ENCODE peak calls at places on chromosomes 3 and 15, in five cellular contexts. X, O, H, R and Q are unnamed samples.

GRCh38 chr3:133488785-133489367 is 84.6 kb upstream of the CDV3 start:
- DNase-seq in O (no peak), H (peak; percentile 77), X (peak; percentile 24), R (peak; percentile 33), Q (no peak)

GRCh38 chr15:65374831-65375401 is 2.9 kb downstream of the IGDCC3 start:
- DNase-seq in O (no peak), R (no peak), X (no peak), H (no peak), Q (no peak)

GRCh38 chr3:23111286-23111685 is 91.8 kb upstream of the UBE2E2 start:
- DNase-seq in H (no peak), O (no peak), X (no peak), R (no peak), Q (no peak)

GRCh38 chr15:38829086-38829485 is 264.5 kb upstream of the RASGRP1 start:
- DNase-seq in R (no peak), H (no peak), O (no peak), X (no peak), Q (peak; percentile 57)

GRCh38 chr3:65751123-65751700 is 287.5 kb downstream of the MAGI1 start:
- DNase-seq in H (peak; percentile 79), O (peak; percentile 10), R (no peak), X (peak; percentile 16), Q (peak; percentile 70)

GRCh38 chr3:42369832-42370231 is 40.6 kb downstream of the LYZL4 start:
- DNase-seq in H (no peak), X (no peak), O (no peak), R (no peak), Q (no peak)

GRCh38 chr3:72336821-72337479 is 511.3 kb downstream of the SHQ1 start:
- DNase-seq in H (peak; percentile 56), O (no peak), X (no peak), R (no peak), Q (peak; percentile 67)

GRCh38 chr3:123658118-123658859 is 73.4 kb upstream of the HACD2 start:
- DNase-seq in H (no peak), R (peak; percentile 75), X (no peak), O (no peak), Q (no peak)

GRCh38 chr3:133437391-133438093 is 37.7 kb downstream of the BFSP2 start:
- DNase-seq in H (no peak), X (no peak), R (no peak), O (peak; percentile 35), Q (peak; percentile 54)

GRCh38 chr15:25175033-25175788 is 220.4 kb downstream of the SNRPN start:
- DNase-seq in R (no peak), X (no peak), O (no peak), H (no peak), Q (no peak)

GRCh38 chr3:168154101-168154500 is 58.4 kb upstream of the GOLIM4 start:
- DNase-seq in O (no peak), X (no peak), H (no peak), R (no peak), Q (no peak)

GRCh38 chr15:41985236-41986160 is 13.1 kb upstream of the EHD4 start:
- DNase-seq in X (no peak), R (no peak), H (no peak), O (no peak), Q (no peak)

GRCh38 chr3:73101916-73102315 is 40.5 kb downstream of the EBLN2 start:
- DNase-seq in R (no peak), H (no peak), X (no peak), O (no peak), Q (no peak)

DNA sequence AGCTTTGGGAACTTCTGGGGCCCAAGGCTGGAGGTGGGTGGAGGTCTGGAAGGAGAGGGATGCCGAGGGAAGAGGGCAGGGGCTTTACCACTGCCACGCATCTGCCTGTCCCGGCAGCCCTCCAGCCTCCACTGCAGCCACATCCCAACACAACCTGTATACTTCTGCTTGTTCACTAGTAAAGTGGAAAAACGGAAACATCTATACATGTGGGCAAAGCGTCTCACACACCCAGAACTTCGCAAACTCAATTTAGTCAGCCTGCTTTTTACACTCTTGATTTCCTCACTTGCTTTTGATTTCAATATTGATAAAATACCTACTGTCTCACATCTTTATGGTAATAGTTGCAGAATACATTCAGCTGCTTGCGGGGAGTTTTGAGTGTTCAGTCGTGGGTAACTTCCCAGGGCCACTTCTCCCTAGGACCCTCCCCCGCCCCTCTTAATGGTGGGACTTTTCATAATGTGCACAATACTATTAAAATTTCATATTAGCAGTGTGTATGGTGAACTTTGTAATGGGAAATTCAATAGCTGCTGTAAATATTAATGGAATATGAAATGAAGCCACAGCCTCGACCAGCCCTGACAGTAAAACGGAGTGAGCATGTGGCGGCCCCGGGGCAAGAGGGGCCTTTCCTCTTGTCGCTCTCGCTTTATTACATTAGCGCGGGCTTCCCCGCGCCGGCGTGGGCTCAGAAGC is 85.2 kb downstream of the NR2F2 start:
- DNase-seq in H (no peak), X (no peak), O (no peak), R (no peak), Q (no peak)
- H3K4me3 ChIP-seq in H (no peak overlapping the region), X (no peak overlapping the region), O (no peak overlapping the region), R (no peak overlapping the region), Q (no peak overlapping the region)

DNA sequence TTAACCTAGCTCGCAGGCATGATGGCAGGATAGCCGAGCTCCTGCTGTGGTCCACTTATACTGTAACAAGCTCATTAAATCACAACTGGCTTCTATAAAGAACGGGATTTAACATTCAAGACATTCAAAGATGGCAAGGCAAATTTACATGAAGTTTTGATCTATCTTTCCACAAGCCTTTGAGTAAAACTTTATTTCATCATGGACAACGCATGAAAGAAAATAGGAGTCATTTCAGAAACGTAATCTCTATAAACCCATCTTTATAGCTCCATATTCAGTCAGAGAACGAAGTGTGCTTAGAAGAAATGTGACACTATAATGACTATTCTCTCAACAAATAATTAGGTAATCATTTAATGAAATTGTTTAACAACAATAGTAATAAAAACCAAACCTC is 1.4 kb downstream of the RPN1 start:
- DNase-seq in R (no peak), O (no peak), H (no peak), X (no peak), Q (no peak)
- H3K4me3 ChIP-seq in R (peak overlapping the region; percentile 92), O (peak overlapping the region; percentile 95), H (peak overlapping the region; percentile 83), X (peak overlapping the region; percentile 81), Q (peak overlapping the region; percentile 89)

GRCh38 chr3:153706706-153707105 is 414.5 kb upstream of the ARHGEF26 start:
- DNase-seq in X (no peak), O (no peak), R (no peak), H (no peak), Q (no peak)
- H3K4me3 ChIP-seq in X (no peak overlapping the region), O (no peak overlapping the region), R (no peak overlapping the region), H (no peak overlapping the region), Q (no peak overlapping the region)

DNA sequence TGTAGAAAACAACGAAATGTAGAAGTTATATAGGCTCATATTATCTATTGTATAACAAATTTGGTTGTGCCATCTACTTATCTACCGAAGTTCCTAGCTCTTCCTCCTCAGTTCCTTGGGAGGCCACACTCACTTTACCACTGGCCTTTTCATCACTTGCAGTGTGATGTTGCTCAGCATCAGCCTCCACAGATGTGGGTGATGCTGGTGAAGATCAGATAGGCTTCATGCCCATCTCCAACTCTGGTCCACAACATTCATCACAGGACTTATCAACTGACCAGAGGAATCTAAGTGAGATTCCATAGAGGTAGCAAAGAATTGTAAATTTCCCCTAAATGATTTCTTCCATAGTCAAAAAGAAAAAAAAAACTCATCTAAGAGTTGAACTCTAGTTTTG is 8.4 kb downstream of the CD200 start:
- DNase-seq in X (no peak), R (no peak), H (no peak), O (no peak), Q (no peak)
- H3K4me3 ChIP-seq in X (no peak overlapping the region), R (no peak overlapping the region), H (no peak overlapping the region), O (no peak overlapping the region), Q (no peak overlapping the region)